ENCODE peak calls at places on chromosomes 4 and X, in five cellular contexts. L is GM12878, M is HepG2, R is H1, T is K562. V is an unnamed sample. For H4K20me1, the result is how much of the 10 kb centered on the place peaks cover.

GRCh38 chr4:40992472-40993298 is 221.7 kb downstream of the APBB2 start:
- DNase-seq in R (no peak), M (no peak), T (no peak), L (peak), V (no peak)

GRCh38 chrX:107008034-107008433 is 8.0 kb upstream of the MORC4 start:
- DNase-seq in M (no peak), R (no peak), L (no peak), T (no peak), V (no peak)

GRCh38 chr4:89216866-89217265 is 90.7 kb downstream of the GPRIN3 start:
- DNase-seq in T (no peak), R (no peak), M (no peak), L (no peak), V (no peak)

GRCh38 chr4:95190751-95191436 is 357.9 kb downstream of the UNC5C start:
- DNase-seq in M (no peak), T (no peak), R (no peak), L (no peak), V (peak)

GRCh38 chrX:40097492-40098263 is at the start of gene BCOR:
- DNase-seq in L (no peak), M (no peak), R (no peak), T (peak), V (peak)

GRCh38 chr4:145679991-145680455 is at the start of gene C4orf51:
- DNase-seq in M (peak), T (no peak), L (no peak), R (no peak), V (no peak)

GRCh38 chr4:140342620-140343019 is 30.8 kb upstream of the SCOC start:
- DNase-seq in M (no peak), L (no peak), R (no peak), T (no peak), V (no peak)

GRCh38 chrX:148537556-148538182 is 37.3 kb downstream of the AFF2 start:
- DNase-seq in M (no peak), R (no peak), T (peak), L (no peak), V (no peak)

GRCh38 chr4:121789960-121790829 is 10.9 kb upstream of the EXOSC9 start:
- DNase-seq in T (peak), L (no peak), M (no peak), R (no peak), V (no peak)

GRCh38 chrX:24838624-24839023 is 144.9 kb downstream of the POLA1 start:
- DNase-seq in M (no peak), T (no peak), L (peak), R (no peak), V (peak)

GRCh38 chr4:89307446-89308160 is at the start of gene GPRIN3:
- DNase-seq in T (no peak), L (no peak), M (no peak), R (no peak), V (peak)

GRCh38 chr4:186471441-186471840 is 83.9 kb downstream of the MTNR1A start:
- DNase-seq in L (no peak), R (no peak), T (no peak), M (no peak), V (no peak)

GRCh38 chrX:3651272-3651671 is 62.2 kb downstream of the PRKX start:
- DNase-seq in M (no peak), L (no peak), T (no peak), R (no peak), V (peak)

GRCh38 chr4:15945516-15945915 is 7.0 kb upstream of the FGFBP1 start:
- DNase-seq in L (no peak), M (no peak), R (no peak), T (no peak), V (no peak)

GRCh38 chr4:56654238-56654632 is 26.9 kb downstream of the HOPX start:
- DNase-seq in M (no peak), R (no peak), T (no peak), L (no peak), V (no peak)

GRCh38 chrX:44344194-44344593 is 722 bp upstream of the EFHC2 start:
- DNase-seq in T (peak), R (no peak), M (no peak), L (no peak), V (no peak)

GRCh38 chr4:124783847-124784246 is 71.3 kb upstream of the ANKRD50 start:
- DNase-seq in R (no peak), L (no peak), T (no peak), M (no peak), V (no peak)

GRCh38 chr4:2723751-2724150 is 32.4 kb downstream of the TNIP2 start:
- DNase-seq in T (no peak), M (no peak), R (no peak), L (no peak), V (no peak)

GRCh38 chrX:109856974-109857373 is 123.9 kb upstream of the ACSL4 start:
- DNase-seq in T (peak), L (no peak), M (peak), R (no peak), V (peak)

GRCh38 chrX:136754641-136755040 is 26.1 kb downstream of the ARHGEF6 start:
- DNase-seq in T (no peak), L (no peak), M (no peak), R (no peak), V (no peak)

GRCh38 chr4:1015179-1015578 is 3.8 kb downstream of the FGFRL1 start:
- DNase-seq in M (no peak), R (no peak), T (no peak), L (no peak), V (no peak)

GRCh38 chrX:258291-259040 is 22.7 kb upstream of the PLCXD1 start:
- DNase-seq in M (no peak), T (no peak), R (no peak), L (no peak), V (no peak)

GRCh38 chrX:11724122-11725017 is 33.7 kb upstream of the MSL3 start:
- DNase-seq in M (peak), L (no peak), R (no peak), T (peak), V (peak)

GRCh38 chr4:157143365-157143764 is 67.4 kb downstream of the GLRB start:
- DNase-seq in M (no peak), L (no peak), T (no peak), R (no peak), V (no peak)

GRCh38 chrX:101668143-101668542 is 8.5 kb upstream of the ARMCX2 start:
- DNase-seq in T (no peak), R (no peak), M (no peak), L (no peak), V (no peak)

GRCh38 chr4:20260821-20261220 is 9.1 kb downstream of the SLIT2 start:
- DNase-seq in L (no peak), T (no peak), R (no peak), M (no peak), V (no peak)

GRCh38 chr4:6749340-6750171 is 33.0 kb upstream of the KIAA0232 start:
- DNase-seq in R (no peak), T (peak), L (no peak), M (peak), V (peak)

GRCh38 chrX:95949588-95949987 is 735.1 kb upstream of the DIAPH2 start:
- DNase-seq in M (no peak), L (no peak), R (no peak), T (no peak), V (no peak)

GRCh38 chr4:86448891-86449290 is 89.0 kb upstream of the MAPK10 start:
- DNase-seq in R (no peak), T (no peak), L (no peak), M (no peak), V (no peak)

GRCh38 chrX:19595036-19595435 is 79.7 kb upstream of the MAP3K15 start:
- DNase-seq in M (no peak), L (no peak), T (no peak), R (no peak), V (peak)
- TF ChIP-seq GABPA in M (no peak), L (no peak), T (no peak), R (no peak), V (no peak)

GRCh38 chrX:152865232-152865920 is 32.5 kb upstream of the ZNF185 start:
- DNase-seq in L (no peak), M (no peak), R (no peak), T (no peak), V (no peak)
- H4K20me1 ChIP-seq in L (under half), M (under half), R (under half), T (under half), V (under half)

GRCh38 chr4:79872738-79873137 is 200.3 kb downstream of the ANTXR2 start:
- DNase-seq in M (no peak), R (no peak), T (no peak), L (no peak), V (no peak)
- TF ChIP-seq GABPA in M (no peak), R (no peak), T (no peak), L (no peak), V (no peak)

GRCh38 chr4:34731045-34731444 is 1513.3 kb downstream of the ARAP2 start:
- DNase-seq in T (no peak), R (no peak), M (no peak), L (no peak), V (no peak)

GRCh38 chr4:34732579-34732978 is 1511.7 kb downstream of the ARAP2 start:
- DNase-seq in R (no peak), T (no peak), M (peak), L (no peak), V (no peak)

GRCh38 chr4:34732170-34732569 is 1512.1 kb downstream of the ARAP2 start:
- DNase-seq in L (no peak), T (no peak), R (no peak), M (no peak), V (no peak)

GRCh38 chr4:34733185-34733916 is 1511.0 kb downstream of the ARAP2 start:
- DNase-seq in R (no peak), L (no peak), M (peak), T (no peak), V (no peak)
- H4K20me1 ChIP-seq in R (under half), L (under half), M (under half), T (under half), V (under half)

V was measured in SK-N-SH.